ENCODE peak calls at places on chromosome 4, in seven cellular contexts. S is CD8-positive, alpha-beta T cell; P is left lung; L is astrocyte of the spinal cord; E is choroid plexus epithelial cell; F is upper lobe of right lung; V is GM23338. A is an unnamed sample.
A peak's percentile ranks its signal among the peaks of the same experiment; 100 is the strongest.

GRCh38 chr4:76950052-76950845 is 697 bp downstream of the SEPTIN11 start:
- DNase-seq in S (peak; percentile 53), P (peak; percentile 62), L (no peak), E (peak; percentile 58), F (peak; percentile 86), V (peak; percentile 35), A (no peak)

GRCh38 chr4:40446785-40447184 is 111.7 kb downstream of the CHRNA9 start:
- DNase-seq in S (no peak), P (no peak), L (no peak), E (no peak), F (no peak), V (no peak), A (peak; percentile 36)

GRCh38 chr4:152591361-152591760 is 55.5 kb upstream of the FBXW7 start:
- DNase-seq in S (peak; percentile 53), P (peak; percentile 61), L (peak; percentile 33), E (peak; percentile 59), F (peak; percentile 77), V (peak; percentile 90), A (no peak)

GRCh38 chr4:82852751-82853053 is 38.3 kb downstream of the SEC31A start:
- DNase-seq in S (no peak), P (no peak), L (no peak), E (no peak), F (no peak), V (no peak), A (no peak)

GRCh38 chr4:57190651-57191481 is 80.7 kb upstream of the IGFBP7 start:
- DNase-seq in S (no peak), P (no peak), L (peak; percentile 28), E (peak; percentile 46), F (no peak), V (peak; percentile 89), A (peak; percentile 92)

GRCh38 chr4:152246659-152247058 is 289.2 kb downstream of the FBXW7 start:
- DNase-seq in S (peak; percentile 30), P (no peak), L (no peak), E (no peak), F (no peak), V (no peak), A (no peak)

GRCh38 chr4:169279111-169279510 is 8.4 kb upstream of the SH3RF1 start:
- DNase-seq in S (no peak), P (no peak), L (peak; percentile 48), E (peak; percentile 53), F (no peak), V (no peak), A (no peak)

GRCh38 chr4:155889036-155889793 is 14.3 kb upstream of the TDO2 start:
- DNase-seq in S (no peak), P (no peak), L (peak; percentile 82), E (peak; percentile 95), F (no peak), V (no peak), A (peak; percentile 94)

GRCh38 chr4:182880387-182881356 is 36.5 kb downstream of the DCTD start:
- DNase-seq in S (no peak), P (no peak), L (peak; percentile 54), E (no peak), F (no peak), V (no peak), A (peak; percentile 18)

GRCh38 chr4:75733369-75733768 is 9.0 kb downstream of the USO1 start:
- DNase-seq in S (no peak), P (no peak), L (peak; percentile 14), E (peak; percentile 56), F (no peak), V (no peak), A (no peak)

GRCh38 chr4:74772106-74772505 is 22.2 kb downstream of the BTC start:
- DNase-seq in S (no peak), P (no peak), L (no peak), E (no peak), F (no peak), V (no peak), A (no peak)

GRCh38 chr4:78439328-78439727 is 112.2 kb upstream of the ANXA3 start:
- DNase-seq in S (no peak), P (no peak), L (no peak), E (no peak), F (no peak), V (no peak), A (no peak)

GRCh38 chr4:26081795-26082498 is 167.9 kb downstream of the SMIM20 start:
- DNase-seq in S (no peak), P (no peak), L (peak; percentile 62), E (peak; percentile 70), F (no peak), V (peak; percentile 84), A (peak; percentile 49)

GRCh38 chr4:1052231-1052671 is 40.8 kb downstream of the FGFRL1 start:
- DNase-seq in S (peak; percentile 12), P (no peak), L (no peak), E (no peak), F (peak; percentile 46), V (no peak), A (no peak)

GRCh38 chr4:17010426-17011087 is 112.1 kb upstream of the LDB2 start:
- DNase-seq in S (no peak), P (no peak), L (no peak), E (no peak), F (no peak), V (no peak), A (no peak)

GRCh38 chr4:174120446-174121142 is 162.9 kb downstream of the FBXO8 start:
- DNase-seq in S (no peak), P (no peak), L (peak; percentile 77), E (peak; percentile 83), F (no peak), V (peak; percentile 75), A (peak; percentile 39)

GRCh38 chr4:90318208-90318607 is 191.0 kb downstream of the CCSER1 start:
- DNase-seq in S (no peak), P (no peak), L (peak; percentile 95), E (peak; percentile 95), F (no peak), V (no peak), A (peak; percentile 55)

DNA sequence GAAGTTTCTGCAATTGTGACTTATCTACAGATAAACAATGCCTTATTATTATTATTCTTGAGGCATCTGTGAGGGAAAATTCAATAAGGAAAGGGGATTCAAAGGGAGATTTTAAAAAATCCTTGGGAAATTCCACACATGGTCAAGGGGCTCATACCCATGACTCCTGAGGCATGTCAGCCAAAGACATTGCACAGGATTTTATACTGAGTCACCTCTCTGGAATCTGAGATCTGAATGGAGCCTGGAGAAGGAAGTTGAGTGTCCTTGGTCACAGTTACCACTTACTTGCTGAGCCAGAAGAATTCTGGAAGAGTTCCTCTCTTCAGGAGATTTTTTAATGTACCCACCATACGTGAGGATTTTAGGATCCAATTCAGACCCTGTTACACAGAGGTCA is 14.4 kb upstream of the CXCL8 start:
- DNase-seq in S (no peak), P (no peak), L (peak; percentile 88), E (peak; percentile 94), F (no peak), V (no peak), A (peak; percentile 93)
- H3K4me3 ChIP-seq in S (no peak overlapping the region), P (no peak overlapping the region), L (no peak overlapping the region), E (no peak overlapping the region), F (no peak overlapping the region), V (no peak overlapping the region), A (no peak overlapping the region)

GRCh38 chr4:89307185-89307445 is 485 bp downstream of the GPRIN3 start:
- DNase-seq in S (no peak), P (no peak), L (no peak), E (no peak), F (no peak), V (no peak), A (no peak)
- H3K4me3 ChIP-seq in S (peak overlapping the region; percentile 67), P (peak overlapping the region; percentile 60), L (peak overlapping the region; percentile 40), E (peak overlapping the region; percentile 60), F (peak overlapping the region; percentile 72), V (peak overlapping the region; percentile 90), A (peak overlapping the region; percentile 71)

DNA sequence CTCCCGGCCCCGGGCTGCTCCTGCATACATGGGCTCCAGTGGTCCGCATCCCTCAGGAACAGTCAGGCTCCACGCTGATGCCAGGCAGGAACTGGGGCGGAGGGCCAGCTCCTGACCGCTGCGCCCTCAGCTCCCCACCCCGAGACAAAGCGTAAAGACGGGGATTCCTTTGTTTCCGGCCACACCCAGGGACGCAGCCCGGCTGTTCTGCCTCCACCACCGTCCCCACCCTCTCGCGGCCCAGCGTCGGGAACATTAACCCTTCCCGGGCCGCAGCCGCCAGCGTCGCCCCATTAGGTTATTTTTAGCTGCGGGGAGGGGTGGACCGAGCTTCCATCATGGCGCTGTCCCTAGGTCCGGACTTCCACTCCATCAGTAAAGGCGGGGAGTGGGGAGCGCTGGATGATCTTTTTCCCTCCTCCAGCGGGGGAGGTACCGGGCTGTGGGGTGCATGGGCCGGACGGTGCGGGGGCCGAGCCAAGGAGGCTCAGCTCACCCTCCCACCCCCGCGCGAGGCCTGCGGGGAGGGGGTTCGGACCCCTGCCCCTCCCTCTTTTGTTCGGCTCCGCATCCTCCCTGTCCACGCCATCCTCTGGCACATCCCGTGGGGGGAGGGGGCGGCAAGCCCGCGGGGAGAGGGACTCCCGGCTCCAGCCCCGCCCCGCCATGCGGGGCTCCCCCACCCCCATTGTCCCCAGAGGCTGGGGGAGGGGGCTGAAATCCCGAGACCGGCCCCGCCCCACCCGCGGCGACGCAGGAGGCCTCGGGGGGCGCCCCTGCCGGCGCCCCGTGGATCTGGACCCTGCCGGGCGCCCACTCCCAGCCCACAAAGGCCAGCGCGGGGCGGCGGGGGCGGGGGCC is 5.3 kb downstream of the CRMP1 start:
- DNase-seq in S (no peak), P (no peak), L (no peak), E (no peak), F (no peak), V (peak; percentile 75), A (no peak)
- H3K4me3 ChIP-seq in S (no peak overlapping the region), P (peak overlapping the region; percentile 45), L (peak overlapping the region; percentile 40), E (no peak overlapping the region), F (peak overlapping the region; percentile 48), V (peak overlapping the region; percentile 93), A (peak overlapping the region; percentile 15)

DNA sequence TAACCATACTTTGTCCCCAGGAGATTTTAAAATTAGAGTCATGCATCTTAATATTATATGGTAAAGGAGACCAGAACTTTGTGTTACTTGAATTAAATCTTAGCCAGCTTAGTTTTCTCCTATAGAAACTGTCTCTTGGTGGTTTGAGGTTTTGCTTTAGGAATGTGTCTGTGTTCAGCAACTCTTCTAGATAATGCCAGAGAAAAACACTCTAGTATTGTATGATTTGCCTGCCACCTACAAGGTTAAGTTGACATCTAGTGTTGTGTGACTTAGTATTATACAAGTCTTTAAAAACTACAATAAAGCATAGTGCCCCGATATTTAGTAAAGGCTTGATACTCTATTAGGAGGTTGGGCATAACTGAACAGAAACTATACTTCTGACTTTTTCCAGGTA is 2.1 kb downstream of the UGT8 start:
- DNase-seq in S (no peak), P (no peak), L (peak; percentile 12), E (no peak), F (no peak), V (no peak), A (no peak)
- H3K4me3 ChIP-seq in S (no peak overlapping the region), P (no peak overlapping the region), L (no peak overlapping the region), E (no peak overlapping the region), F (no peak overlapping the region), V (peak overlapping the region; percentile 83), A (no peak overlapping the region)

GRCh38 chr4:101114936-101115372 is 232.4 kb downstream of the PPP3CA start:
- DNase-seq in S (no peak), P (no peak), L (peak; percentile 79), E (peak; percentile 28), F (no peak), V (peak; percentile 69), A (peak; percentile 75)
- H3K4me3 ChIP-seq in S (no peak overlapping the region), P (no peak overlapping the region), L (no peak overlapping the region), E (no peak overlapping the region), F (no peak overlapping the region), V (no peak overlapping the region), A (no peak overlapping the region)

DNA sequence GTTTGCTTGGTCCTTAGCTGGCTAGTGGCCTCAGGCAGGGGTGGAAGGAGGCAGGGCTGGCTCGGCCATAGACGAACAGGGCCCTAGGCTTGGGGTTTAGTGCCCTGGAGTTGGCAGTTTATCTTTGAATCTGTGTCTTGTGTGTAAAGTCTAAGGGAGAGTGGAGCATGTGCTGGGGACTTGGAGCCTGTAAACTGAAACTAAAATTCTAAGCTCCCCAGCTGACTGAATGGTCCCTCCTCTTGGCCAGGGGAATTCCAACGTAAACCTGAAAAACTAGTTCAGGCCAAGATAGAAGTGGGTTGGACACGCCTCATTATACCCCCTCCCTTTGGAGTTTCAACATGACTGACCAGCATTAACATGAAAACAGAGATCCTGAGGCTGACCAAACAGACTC is 46.1 kb upstream of the GPR78 start:
- DNase-seq in S (no peak), P (no peak), L (peak; percentile 63), E (peak; percentile 92), F (no peak), V (peak; percentile 98), A (no peak)
- H3K4me3 ChIP-seq in S (no peak overlapping the region), P (no peak overlapping the region), L (no peak overlapping the region), E (no peak overlapping the region), F (peak overlapping the region; percentile 16), V (peak overlapping the region; percentile 19), A (no peak overlapping the region)

A was measured in retinal pigment epithelial cell.